ENCODE peak calls at places on chromosomes 4 and X, in eight cellular contexts. U is bronchial epithelial cell, A is NCI-H1092 treated with DMSO at 0.1 percent for 48 hours, D is H7, E is EL, V is endothelial cell, H is RCC 7860, W is GM04503. Z is an unnamed sample.

GRCh38 chr4:31171362-31171761 is 451.2 kb downstream of the PCDH7 start:
- DNase-seq in U (no peak), A (no peak), D (no peak), E (no peak), V (no peak), H (no peak), W (no peak), Z (no peak)

GRCh38 chr4:103075894-103076776 is at the start of gene SLC9B2:
- DNase-seq in U (peak), A (peak), D (peak), E (peak), V (peak), H (no peak), W (no peak), Z (peak)

GRCh38 chr4:177047070-177047850 is 254.5 kb upstream of the VEGFC start:
- DNase-seq in U (peak), A (peak), D (peak), E (peak), V (peak), H (peak), W (peak), Z (peak)

GRCh38 chr4:76105652-76106051 is 31.1 kb downstream of the ART3 start:
- DNase-seq in U (no peak), A (no peak), D (no peak), E (no peak), V (no peak), H (no peak), W (no peak), Z (no peak)

GRCh38 chr4:915041-915474 is 17.1 kb downstream of the GAK start:
- DNase-seq in U (no peak), A (no peak), D (peak), E (no peak), V (no peak), H (no peak), W (no peak), Z (no peak)

GRCh38 chr4:10734697-10735096 is 50.1 kb upstream of the CLNK start:
- DNase-seq in U (no peak), A (no peak), D (no peak), E (no peak), V (no peak), H (no peak), W (no peak), Z (no peak)

GRCh38 chr4:77911842-77912450 is 49.3 kb downstream of the MRPL1 start:
- DNase-seq in U (no peak), A (no peak), D (no peak), E (peak), V (no peak), H (no peak), W (no peak), Z (no peak)

GRCh38 chrX:136386173-136386572 is 85.4 kb downstream of the ADGRG4 start:
- DNase-seq in U (no peak), A (peak), D (no peak), E (no peak), V (no peak), H (no peak), W (no peak), Z (no peak)

GRCh38 chr4:166594326-166594946 is 639.9 kb downstream of the SPOCK3 start:
- DNase-seq in U (peak), A (peak), D (peak), E (peak), V (peak), H (peak), W (no peak), Z (no peak)

GRCh38 chrX:96611619-96612362 is 72.9 kb upstream of the DIAPH2 start:
- DNase-seq in U (peak), A (no peak), D (no peak), E (peak), V (no peak), H (no peak), W (peak), Z (no peak)